ENCODE peak calls at places on chromosomes 6 and 20, in eight cellular contexts. D is NCI-H1092; R is naive thymus-derived CD8-positive, alpha-beta T cell; V is activated T-cell treated with anti-CD3 and anti-CD28 coated beads for 48 hours; Z is EL; X is adipocyte; N is endothelial cell; P is activated CD4-positive, alpha-beta T cell treated with anti-CD3 and anti-CD28 coated beads, Interleukin-2, amount 50 U/mL, for 4 hours. L is an unnamed sample.

GRCh38 chr6:118468682-118469465 is 79.2 kb upstream of the PLN start:
- DNase-seq in V (no peak), N (no peak), D (peak), P (no peak), R (no peak), Z (no peak), X (no peak), L (no peak)

GRCh38 chr6:127162808-127163207 is 44.3 kb downstream of the RSPO3 start:
- DNase-seq in D (no peak), Z (no peak), V (no peak), R (no peak), P (no peak), N (no peak), X (no peak), L (no peak)

GRCh38 chr6:6008648-6009421 is 2.1 kb upstream of the NRN1 start:
- DNase-seq in D (peak), P (no peak), V (peak), R (peak), N (peak), X (peak), Z (peak), L (peak)

GRCh38 chr20:59526242-59527225 is 77.8 kb upstream of the PHACTR3 start:
- DNase-seq in D (no peak), R (no peak), V (no peak), P (no peak), Z (no peak), X (peak), N (no peak), L (no peak)

GRCh38 chr20:2224246-2224645 is 71.6 kb upstream of the TGM3 start:
- DNase-seq in R (no peak), Z (peak), D (no peak), N (no peak), V (no peak), X (peak), P (no peak), L (peak)

GRCh38 chr6:32113386-32114352 is 4.5 kb upstream of the TNXB start:
- DNase-seq in Z (peak), P (no peak), X (peak), N (no peak), V (no peak), R (no peak), D (no peak), L (peak)

GRCh38 chr20:24406761-24407550 is 62.5 kb upstream of the SYNDIG1 start:
- DNase-seq in X (peak), D (peak), P (no peak), V (no peak), N (no peak), Z (no peak), R (no peak), L (no peak)

GRCh38 chr6:151784441-151785214 is 22.9 kb upstream of the ESR1 start:
- DNase-seq in Z (no peak), P (no peak), D (no peak), X (no peak), V (no peak), R (no peak), N (no peak), L (no peak)

GRCh38 chr6:40511884-40512283 is 75.3 kb downstream of the LRFN2 start:
- DNase-seq in V (no peak), N (no peak), D (no peak), X (no peak), R (no peak), Z (no peak), P (no peak), L (no peak)

GRCh38 chr6:34572021-34572420 is 15.9 kb upstream of the SPDEF start:
- DNase-seq in N (no peak), X (no peak), D (no peak), Z (no peak), V (no peak), P (no peak), R (no peak), L (no peak)

GRCh38 chr6:11791354-11792107 is 12.9 kb upstream of the ADTRP start:
- DNase-seq in D (no peak), P (no peak), X (no peak), V (no peak), N (no peak), Z (no peak), R (no peak), L (no peak)

GRCh38 chr6:57342148-57342669 is 24.8 kb downstream of the PRIM2 start:
- DNase-seq in V (no peak), P (no peak), N (no peak), D (no peak), R (no peak), X (no peak), Z (no peak), L (no peak)

GRCh38 chr6:56293756-56294155 is 46.4 kb upstream of the COL21A1 start:
- DNase-seq in V (no peak), N (no peak), Z (no peak), D (no peak), R (no peak), X (peak), P (no peak), L (no peak)

GRCh38 chr6:161369339-161369738 is 95.5 kb upstream of the AGPAT4 start:
- DNase-seq in Z (peak), P (no peak), X (peak), D (no peak), N (no peak), R (no peak), V (no peak), L (peak)

GRCh38 chr6:156781882-156782631 is 4.9 kb downstream of the ARID1B start:
- DNase-seq in D (no peak), R (no peak), N (no peak), V (no peak), P (no peak), X (peak), Z (peak), L (no peak)

GRCh38 chr6:11121851-11122250 is 10.3 kb upstream of the ERVFRD-1 start:
- DNase-seq in P (no peak), N (no peak), Z (no peak), R (no peak), X (peak), V (no peak), D (no peak), L (no peak)

GRCh38 chr6:6006428-6007310 is at the start of gene NRN1:
- DNase-seq in Z (peak), P (no peak), X (no peak), D (no peak), N (peak), R (no peak), V (no peak), L (no peak)

GRCh38 chr6:142002825-142003405 is 129.8 kb upstream of the GJE1 start:
- DNase-seq in Z (no peak), P (no peak), V (no peak), D (no peak), N (no peak), X (no peak), R (no peak), L (no peak)

GRCh38 chr6:108492131-108492766 is 68.5 kb upstream of the FOXO3 start:
- DNase-seq in R (peak), X (peak), V (no peak), D (no peak), N (peak), P (no peak), Z (peak), L (peak)

GRCh38 chr20:63529180-63529860 is 7.9 kb downstream of the PTK6 start:
- DNase-seq in V (no peak), R (no peak), N (no peak), Z (no peak), X (no peak), D (no peak), P (no peak), L (no peak)

GRCh38 chr20:16528078-16528477 is 45.2 kb downstream of the KIF16B start:
- DNase-seq in P (no peak), D (no peak), X (peak), Z (peak), N (no peak), R (no peak), V (no peak), L (no peak)

GRCh38 chr6:130973521-130974277 is 89.3 kb downstream of the EPB41L2 start:
- DNase-seq in N (no peak), P (no peak), R (no peak), D (no peak), V (no peak), Z (peak), X (no peak), L (no peak)

GRCh38 chr6:25913741-25914140 is 16.8 kb downstream of the SLC17A2 start:
- DNase-seq in N (no peak), Z (no peak), X (no peak), R (no peak), V (no peak), D (no peak), P (no peak), L (no peak)

GRCh38 chr6:45495404-45496084 is 117.8 kb upstream of the SUPT3H start:
- DNase-seq in Z (no peak), V (no peak), P (no peak), N (no peak), D (no peak), R (peak), X (no peak), L (no peak)

L was measured in HFFc6.